ENCODE peak calls at places on chromosomes 7 and 10, in eight cellular contexts. Y is fibroblast of the aortic adventitia, G is pancreas, T is HL-60, H is GM12865, X is body of pancreas, D is H1, P is transverse colon. W is an unnamed sample.

GRCh38 chr7:43138710-43139601 is 26.5 kb downstream of the HECW1 start:
- DNase-seq in T (no peak), G (no peak), P (no peak), D (no peak), Y (no peak), X (no peak), H (no peak), W (no peak)

GRCh38 chr7:102063736-102064135 is 222.9 kb upstream of the SH2B2 start:
- DNase-seq in X (no peak), P (peak), H (no peak), G (no peak), D (peak), Y (peak), T (no peak), W (no peak)

GRCh38 chr7:22726345-22726848 is 603 bp upstream of the IL6 start:
- DNase-seq in G (no peak), D (no peak), H (peak), Y (peak), P (peak), X (peak), T (peak), W (peak)

GRCh38 chr10:73819025-73819424 is 7.6 kb upstream of the NDST2 start:
- DNase-seq in G (no peak), X (no peak), P (no peak), Y (no peak), D (no peak), H (no peak), T (no peak), W (no peak)

GRCh38 chr10:67790534-67791408 is 47.2 kb downstream of the DNAJC12 start:
- DNase-seq in X (no peak), D (no peak), H (peak), Y (peak), P (no peak), T (peak), G (no peak), W (no peak)

GRCh38 chr7:131284702-131285419 is 42.8 kb upstream of the MKLN1 start:
- DNase-seq in G (no peak), T (no peak), D (no peak), P (no peak), Y (peak), H (no peak), X (no peak), W (peak)

GRCh38 chr7:81079736-81080135 is 160.9 kb upstream of the SEMA3C start:
- DNase-seq in T (no peak), H (no peak), D (no peak), G (no peak), X (no peak), Y (peak), P (no peak), W (no peak)

GRCh38 chr7:47901542-47901941 is 46.7 kb downstream of the PKD1L1 start:
- DNase-seq in G (no peak), P (no peak), H (no peak), T (no peak), D (no peak), Y (no peak), X (no peak), W (no peak)

GRCh38 chr7:85004402-85004801 is 182.5 kb downstream of the SEMA3D start:
- DNase-seq in G (no peak), D (no peak), Y (no peak), X (no peak), H (no peak), T (no peak), P (no peak), W (no peak)

GRCh38 chr7:140506788-140507464 is 27.6 kb upstream of the MKRN1 start:
- DNase-seq in H (peak), G (no peak), T (no peak), P (peak), D (peak), Y (peak), X (peak), W (peak)

GRCh38 chr10:97416565-97416964 is 9.4 kb upstream of the PGAM1 start:
- DNase-seq in T (no peak), D (no peak), H (no peak), X (no peak), P (no peak), Y (no peak), G (no peak), W (no peak)

GRCh38 chr10:110978204-110978603 is 58.8 kb downstream of the SHOC2 start:
- DNase-seq in Y (no peak), G (no peak), P (no peak), X (no peak), D (no peak), H (no peak), T (no peak), W (no peak)

GRCh38 chr10:73899401-73899780 is 11.5 kb upstream of the PLAU start:
- DNase-seq in H (no peak), P (no peak), D (no peak), G (no peak), X (peak), Y (peak), T (peak), W (no peak)

GRCh38 chr7:156766666-156767065 is 126.1 kb downstream of the RNF32 start:
- DNase-seq in H (no peak), P (no peak), G (no peak), Y (no peak), X (no peak), T (no peak), D (no peak), W (no peak)

GRCh38 chr7:150852371-150852905 is at the start of gene AOC1:
- DNase-seq in G (no peak), P (peak), X (no peak), Y (no peak), D (no peak), H (no peak), T (peak), W (no peak)

GRCh38 chr10:121838149-121838548 is 89.7 kb downstream of the ATE1 start:
- DNase-seq in T (no peak), Y (no peak), D (no peak), G (no peak), P (no peak), H (no peak), X (no peak), W (no peak)

GRCh38 chr7:29622335-29623265 is 59.0 kb downstream of the PRR15 start:
- DNase-seq in T (no peak), H (no peak), D (no peak), G (no peak), P (no peak), Y (peak), X (no peak), W (no peak)

GRCh38 chr10:62560207-62560819 is 186.1 kb downstream of the ZNF365 start:
- DNase-seq in D (no peak), G (no peak), P (peak), T (no peak), H (no peak), Y (peak), X (peak), W (no peak)

GRCh38 chr10:34815174-34816066 is at the start of gene PARD3:
- DNase-seq in D (no peak), H (peak), Y (peak), G (peak), P (peak), T (no peak), X (peak), W (no peak)

GRCh38 chr7:107996072-107996824 is 6.7 kb downstream of the LAMB1 start:
- DNase-seq in H (no peak), G (no peak), D (no peak), Y (peak), T (no peak), X (no peak), P (no peak), W (peak)

DNA sequence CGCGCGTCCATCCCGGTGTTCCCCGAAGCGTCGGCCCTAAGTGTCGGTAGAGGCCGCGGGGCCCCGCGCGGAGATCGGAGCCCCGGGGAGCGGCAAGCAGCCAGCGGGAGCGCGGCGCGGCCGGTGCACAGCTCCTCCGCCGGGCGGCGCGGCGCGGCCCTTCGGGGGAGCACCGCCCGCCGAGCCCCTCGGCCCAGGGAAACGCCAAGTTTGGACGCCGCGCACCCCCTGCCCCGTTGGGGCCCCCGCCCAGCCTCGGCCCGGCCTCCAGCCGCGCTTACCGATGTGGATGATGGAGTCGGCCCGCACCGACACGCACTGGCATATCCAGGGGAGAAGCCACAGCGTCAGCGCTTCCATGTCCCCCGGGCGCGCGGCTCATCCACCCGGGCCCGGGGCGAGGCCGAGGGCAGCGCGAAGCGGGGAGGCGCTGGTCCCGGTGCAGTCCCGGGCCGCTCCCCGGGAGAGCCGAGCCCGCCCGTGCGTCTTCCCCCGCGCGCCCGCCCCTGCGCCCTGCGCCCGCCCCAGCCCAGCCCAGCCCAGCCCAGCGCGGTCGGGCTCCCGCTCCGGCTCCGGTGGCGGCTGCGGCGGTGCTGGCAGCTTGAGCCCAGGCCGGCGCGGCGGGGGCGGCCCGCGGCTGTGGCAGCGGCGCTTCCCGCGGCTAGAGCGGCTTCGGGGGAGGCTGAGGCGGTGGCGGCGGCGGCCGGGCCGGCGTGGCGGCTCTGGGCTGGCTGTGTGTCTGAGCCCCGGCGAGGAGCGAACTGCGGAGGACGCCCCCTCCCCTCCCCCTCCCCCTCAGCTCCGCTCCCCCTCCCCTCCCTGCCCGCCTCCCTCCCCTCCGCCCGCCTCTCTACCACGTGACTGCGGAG is at the start of gene GRID1:
- DNase-seq in P (no peak), Y (no peak), X (peak), D (no peak), G (peak), T (no peak), H (no peak), W (no peak)
- TF ChIP-seq CTCF in P (no peak), Y (no peak), X (no peak), D (no peak), G (no peak), T (no peak), H (no peak), W (no peak)

GRCh38 chr7:66321283-66321682 is 116.1 kb downstream of the TPST1 start:
- DNase-seq in H (no peak), X (peak), P (no peak), D (no peak), T (no peak), G (no peak), Y (no peak), W (peak)
- H3K4me3 ChIP-seq in H (no peak), X (no peak), P (no peak), D (no peak), T (no peak), G (no peak), Y (no peak), W (no peak)

GRCh38 chr10:89001024-89001423 is 10.4 kb downstream of the FAS start:
- DNase-seq in D (no peak), X (no peak), H (peak), G (no peak), Y (no peak), P (no peak), T (no peak), W (no peak)
- TF ChIP-seq CTCF in D (no peak), X (no peak), H (no peak), G (no peak), Y (no peak), P (no peak), T (no peak), W (no peak)

GRCh38 chr7:75650671-75651070 is 88.1 kb downstream of the HIP1 start:
- DNase-seq in Y (no peak), D (no peak), H (no peak), G (peak), X (peak), P (peak), T (no peak), W (no peak)
- H3K4me3 ChIP-seq in Y (no peak), D (no peak), H (no peak), G (no peak), X (no peak), P (no peak), T (no peak), W (no peak)

GRCh38 chr10:108913300-108913699 is 1010.0 kb downstream of the XPNPEP1 start:
- DNase-seq in H (no peak), Y (no peak), P (no peak), T (no peak), X (no peak), D (no peak), G (no peak), W (no peak)

GRCh38 chr10:108911814-108912541 is 1011.3 kb downstream of the XPNPEP1 start:
- DNase-seq in H (no peak), D (peak), X (peak), P (peak), G (peak), T (no peak), Y (peak), W (no peak)
- TF ChIP-seq CTCF in H (peak), D (peak), X (peak), P (peak), G (no peak), T (no peak), Y (peak), W (peak)

GRCh38 chr7:116225860-116226259 is 15.5 kb downstream of the TES start:
- DNase-seq in G (no peak), P (no peak), D (no peak), Y (no peak), H (no peak), X (no peak), T (no peak), W (no peak)
- H3K4me3 ChIP-seq in G (no peak), P (no peak), D (no peak), Y (no peak), H (no peak), X (no peak), T (no peak), W (no peak)

W was measured in LNCaP clone FGC.